ENCODE peak calls at places on chromosomes 16 and 17, in eight cellular contexts. N is GM12892, V is suprapubic skin, H is upper lobe of left lung, X is stomach, B is sigmoid colon, S is breast epithelium, R is GM23338. F is an unnamed sample.

GRCh38 chr17:64627797-64628196 is 34.3 kb downstream of the SMURF2 start:
- DNase-seq in X (no peak), R (no peak), B (no peak), S (no peak), H (no peak), V (no peak), N (no peak), F (no peak)

GRCh38 chr16:10741844-10742243 is 1.8 kb upstream of the NUBP1 start:
- DNase-seq in X (peak; percentile 61), S (no peak), R (no peak), V (no peak), H (no peak), B (peak; percentile 82), N (no peak), F (no peak)

GRCh38 chr16:56233795-56234566 is 42.7 kb downstream of the GNAO1 start:
- DNase-seq in X (no peak), H (no peak), R (no peak), B (no peak), S (no peak), V (no peak), N (no peak), F (no peak)

GRCh38 chr17:77453613-77454559 is 313.1 kb downstream of the SEC14L1 start:
- DNase-seq in B (no peak), X (peak; percentile 85), H (no peak), V (no peak), R (no peak), N (no peak), S (peak; percentile 80), F (peak; percentile 64)

GRCh38 chr16:65754799-65755691 is 611.4 kb upstream of the CDH5 start:
- DNase-seq in V (no peak), H (peak; percentile 40), X (no peak), B (peak; percentile 63), R (no peak), S (no peak), N (no peak), F (no peak)

GRCh38 chr17:31702040-31702439 is 157.0 kb downstream of the COPRS start:
- DNase-seq in H (no peak), V (no peak), B (no peak), N (no peak), R (no peak), S (no peak), X (no peak), F (peak; percentile 20)

GRCh38 chr16:2467301-2468141 is 3.6 kb upstream of the NTN3 start:
- DNase-seq in V (peak; percentile 89), N (no peak), S (peak; percentile 78), X (peak; percentile 72), R (peak; percentile 83), B (peak; percentile 96), H (peak; percentile 91), F (no peak)

GRCh38 chr17:31537558-31537957 is 146.1 kb downstream of the RAB11FIP4 start:
- DNase-seq in N (no peak), B (no peak), H (no peak), S (peak; percentile 74), X (peak; percentile 80), V (no peak), R (no peak), F (no peak)

GRCh38 chr17:72240333-72240732 is 119.5 kb downstream of the SOX9 start:
- DNase-seq in S (no peak), B (no peak), R (no peak), N (no peak), H (no peak), X (no peak), V (no peak), F (no peak)

GRCh38 chr17:40241435-40241834 is 22.3 kb downstream of the WIPF2 start:
- DNase-seq in V (no peak), B (no peak), H (no peak), S (no peak), X (no peak), R (no peak), N (no peak), F (no peak)

DNA sequence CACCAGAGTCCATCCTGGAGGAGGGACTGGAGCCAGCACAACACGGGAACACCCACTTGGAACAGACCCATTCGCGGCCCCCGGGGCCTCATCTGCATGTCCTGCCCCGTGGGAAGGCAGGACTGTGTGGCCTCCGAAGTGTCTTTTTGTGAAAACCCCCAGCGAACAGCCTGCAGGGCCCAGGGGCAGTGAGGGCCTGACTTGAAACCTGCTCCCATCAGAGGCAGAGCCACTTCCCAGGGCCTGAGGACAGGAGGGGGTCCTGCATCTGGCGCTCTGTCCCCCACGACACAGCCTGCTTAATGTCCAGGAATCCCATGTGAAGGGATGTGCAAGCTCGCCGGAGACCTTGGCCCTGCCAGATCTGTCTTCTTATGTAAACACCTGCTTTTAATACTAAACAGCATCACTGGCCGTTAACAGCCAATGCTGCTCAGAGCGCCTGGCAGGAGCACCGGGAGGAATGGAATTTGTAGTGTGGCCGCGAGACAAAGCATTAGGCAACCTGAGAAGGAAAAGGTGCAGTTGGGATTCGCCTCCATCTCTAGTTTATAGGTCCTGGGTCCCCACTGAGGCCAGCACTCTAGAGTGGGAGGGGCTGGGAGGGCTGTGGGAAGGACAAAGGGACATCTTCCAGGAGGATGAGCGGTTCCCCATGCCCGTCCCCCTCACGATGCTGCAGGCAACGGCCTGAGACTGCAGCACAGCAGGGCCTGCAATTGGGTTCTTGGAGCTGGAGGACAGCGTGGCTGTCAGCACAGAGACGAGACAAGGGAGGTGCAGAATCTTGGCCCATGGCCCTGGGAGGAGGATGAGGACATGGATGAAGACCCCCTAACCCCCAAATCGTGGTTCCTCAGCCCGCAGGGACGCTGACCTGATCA is 9.6 kb upstream of the EVPL start:
- DNase-seq in R (peak; percentile 74), H (no peak), X (no peak), B (peak; percentile 96), N (no peak), V (no peak), S (no peak), F (no peak)
- TF ChIP-seq POLR2AphosphoS5 in R (no peak), H (no peak), X (peak; percentile 50), B (peak; percentile 100), N (no peak), V (no peak), S (no peak), F (no peak)

DNA sequence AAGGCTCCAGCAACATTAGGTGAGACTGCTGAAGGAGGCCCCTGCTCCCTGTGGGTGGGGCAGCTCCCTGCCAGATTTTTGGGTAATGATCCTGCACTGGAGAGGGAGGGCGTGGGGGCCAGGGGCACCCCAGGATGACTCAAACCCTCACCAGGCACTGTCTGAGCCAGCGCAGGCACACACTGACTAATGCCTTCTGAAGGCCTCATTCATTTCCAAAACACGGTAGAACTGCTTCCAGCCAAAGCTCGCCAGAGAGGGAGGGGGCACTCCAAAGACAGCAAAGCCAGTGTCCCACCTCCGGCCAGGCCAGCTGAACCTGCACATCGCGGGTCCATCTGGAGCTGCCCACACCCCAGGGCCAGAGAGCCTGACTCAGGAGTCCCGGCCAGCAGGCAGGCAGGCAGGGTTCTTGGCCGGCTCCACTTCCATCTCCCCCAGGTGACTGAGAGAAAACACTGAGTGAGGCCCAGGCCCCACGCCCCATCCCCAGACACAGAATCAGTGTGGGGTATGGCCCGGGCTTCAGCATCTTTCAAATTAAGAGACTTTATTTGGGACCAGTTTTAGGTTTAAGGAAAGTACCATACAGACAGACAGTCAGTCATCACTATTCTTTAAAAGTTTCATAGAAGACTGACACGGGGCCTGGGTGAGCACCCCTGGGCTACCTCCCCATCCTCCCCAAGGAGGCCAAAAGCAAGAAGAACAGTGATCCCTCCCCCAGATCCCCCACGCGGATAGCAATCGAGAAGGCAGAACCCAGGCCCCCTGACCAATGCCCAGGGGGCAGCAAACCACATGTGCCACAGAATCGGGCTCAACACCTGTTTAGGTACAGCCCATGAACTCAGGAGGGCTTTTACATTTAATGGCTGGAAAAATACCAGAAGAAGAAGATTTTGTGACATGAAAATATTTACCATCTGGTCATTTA is 2.3 kb downstream of the PIEZO1 start:
- DNase-seq in X (no peak), V (no peak), H (no peak), R (no peak), N (no peak), B (peak; percentile 80), S (no peak), F (no peak)
- TF ChIP-seq POLR2AphosphoS5 in X (no peak), V (no peak), H (no peak), R (no peak), N (no peak), B (peak; percentile 41), S (no peak), F (no peak)

DNA sequence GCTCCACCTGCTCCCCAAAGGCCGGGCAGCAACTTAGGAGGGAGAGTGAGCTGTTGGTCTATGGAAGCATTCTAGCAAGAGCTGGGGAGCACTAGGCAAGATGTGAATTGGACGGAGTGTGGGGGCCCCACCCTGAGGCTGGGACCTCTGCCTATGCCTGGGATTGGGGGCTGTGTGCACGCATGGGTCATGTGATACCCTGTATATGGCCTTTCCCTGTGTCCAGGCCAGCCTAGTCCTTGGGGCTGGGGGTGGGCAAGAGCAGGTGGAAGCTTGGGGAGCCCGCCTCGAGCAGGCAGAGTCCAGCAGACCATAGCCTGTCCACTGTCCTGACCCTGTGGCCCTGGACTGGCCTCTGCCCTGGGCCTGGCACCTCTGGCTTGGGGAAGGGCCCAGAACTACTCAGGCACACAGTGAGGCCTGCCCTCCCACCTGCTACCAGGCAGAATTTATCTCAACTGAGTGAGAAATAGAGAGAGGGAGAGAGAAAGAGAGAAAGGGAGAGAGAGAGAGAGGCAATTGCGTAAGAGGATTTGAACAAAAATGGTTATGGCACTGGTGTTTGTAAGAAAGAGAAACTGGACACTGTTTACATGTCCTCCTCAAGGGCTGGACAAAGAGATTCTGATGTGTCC is 19.1 kb downstream of the PDP2 start:
- DNase-seq in S (no peak), B (no peak), R (no peak), N (no peak), H (no peak), X (no peak), V (no peak), F (no peak)
- TF ChIP-seq POLR2AphosphoS5 in S (no peak), B (peak; percentile 64), R (no peak), N (no peak), H (no peak), X (peak; percentile 40), V (no peak), F (no peak)

GRCh38 chr17:48002920-48003685 is 32.2 kb downstream of the CDK5RAP3 start:
- DNase-seq in V (no peak), B (no peak), S (no peak), R (peak; percentile 69), H (peak; percentile 51), X (no peak), N (no peak), F (no peak)
- TF ChIP-seq POLR2AphosphoS5 in V (no peak), B (no peak), S (no peak), R (no peak), H (no peak), X (no peak), N (no peak), F (no peak)

F was measured in HL-60.